ENCODE peak calls at places on chromosomes 4 and X, in five cellular contexts. O is HepG2, U is GM23338, F is transverse colon, A is suprapubic skin. G is an unnamed sample.

GRCh38 chr4:112898357-112899141 is 150.9 kb upstream of the ANK2 start:
- DNase-seq in O (peak), A (no peak), U (peak), F (no peak), G (no peak)

GRCh38 chrX:132561483-132561882 is 72.6 kb upstream of the MBNL3 start:
- DNase-seq in F (no peak), U (no peak), O (peak), A (no peak), G (no peak)

GRCh38 chr4:36273276-36273675 is 8.1 kb upstream of the DTHD1 start:
- DNase-seq in A (no peak), O (no peak), U (no peak), F (no peak), G (no peak)

GRCh38 chrX:47489507-47490275 is 6.7 kb upstream of the ZNF41 start:
- DNase-seq in O (no peak), A (no peak), U (no peak), F (no peak), G (no peak)

GRCh38 chr4:93016350-93016749 is 712.6 kb downstream of the GRID2 start:
- DNase-seq in U (no peak), O (no peak), A (no peak), F (no peak), G (no peak)

GRCh38 chr4:183200453-183200852 is 101.4 kb downstream of the WWC2 start:
- DNase-seq in O (no peak), A (no peak), F (peak), U (no peak), G (no peak)

GRCh38 chr4:101795704-101796103 is 5.2 kb downstream of the BANK1 start:
- DNase-seq in U (peak), O (no peak), F (no peak), A (no peak), G (no peak)

GRCh38 chr4:98185279-98185678 is 42.0 kb upstream of the STPG2 start:
- DNase-seq in F (no peak), U (no peak), O (no peak), A (no peak), G (no peak)

GRCh38 chr4:175891231-175891630 is 79.2 kb upstream of the GPM6A start:
- DNase-seq in A (no peak), O (no peak), U (no peak), F (no peak), G (no peak)

GRCh38 chr4:27318740-27319139 is 458.1 kb downstream of the STIM2 start:
- DNase-seq in O (peak), F (peak), U (peak), A (no peak), G (no peak)

GRCh38 chrX:28847423-28847822 is 260.2 kb downstream of the IL1RAPL1 start:
- DNase-seq in O (no peak), A (no peak), F (no peak), U (no peak), G (no peak)

GRCh38 chr4:163404570-163404969 is 60.9 kb downstream of the NPY5R start:
- DNase-seq in U (no peak), O (peak), A (no peak), F (peak), G (peak)

GRCh38 chrX:85052636-85053343 is 49.1 kb downstream of the APOOL start:
- DNase-seq in U (no peak), F (no peak), O (no peak), A (no peak), G (no peak)

GRCh38 chrX:95382799-95383198 is 1301.8 kb upstream of the DIAPH2 start:
- DNase-seq in U (no peak), A (no peak), F (no peak), O (no peak), G (no peak)

DNA sequence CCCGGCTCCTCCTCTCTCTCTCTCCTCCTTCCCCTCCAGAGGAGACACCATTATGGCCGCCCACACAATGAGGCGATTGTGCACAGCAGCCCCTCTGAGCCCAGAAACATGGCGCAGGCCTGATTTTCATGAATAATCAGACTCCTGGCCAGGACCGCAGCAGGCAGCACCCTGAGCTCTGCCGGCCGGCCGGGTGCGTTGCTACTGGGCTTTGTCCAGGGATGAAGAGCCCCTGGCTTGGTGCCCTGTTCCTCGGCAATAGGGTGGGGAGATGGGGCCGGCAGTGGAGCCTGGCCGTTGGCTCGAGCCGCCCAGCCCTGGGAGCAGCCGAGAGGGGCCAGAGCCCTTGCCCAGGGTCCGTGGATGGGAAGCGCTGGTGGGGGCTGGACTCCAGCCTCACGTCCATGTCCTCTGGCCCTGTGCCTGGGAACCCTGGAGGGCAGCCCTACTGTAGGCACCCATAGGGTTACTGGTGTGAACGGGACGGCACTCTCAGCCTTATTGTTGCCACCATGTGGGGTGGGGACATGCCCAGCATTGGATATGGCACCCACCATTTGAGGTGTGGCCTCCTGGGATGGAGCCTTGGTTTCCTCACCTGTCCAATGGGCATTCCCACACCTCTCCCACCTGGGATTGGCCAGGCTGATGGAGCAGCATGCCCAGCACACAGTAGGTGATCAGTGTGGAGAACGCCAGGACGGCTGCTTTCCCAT is 103.0 kb downstream of the SORCS2 start:
- DNase-seq in F (peak), U (no peak), A (no peak), O (no peak), G (no peak)
- H3K4me3 ChIP-seq in F (no peak), U (no peak), A (no peak), O (no peak), G (no peak)

GRCh38 chr4:24849662-24850280 is 54.4 kb downstream of the SOD3 start:
- DNase-seq in U (no peak), A (no peak), F (no peak), O (no peak), G (no peak)

GRCh38 chr4:24850669-24851068 is 55.3 kb downstream of the SOD3 start:
- DNase-seq in U (no peak), O (no peak), A (no peak), F (peak), G (no peak)

GRCh38 chr4:24856586-24856985 is 56.3 kb downstream of the CCDC149 start:
- DNase-seq in O (no peak), F (no peak), A (no peak), U (peak), G (no peak)

GRCh38 chr4:24855741-24856140 is 57.1 kb downstream of the CCDC149 start:
- DNase-seq in O (no peak), A (no peak), U (no peak), F (no peak), G (no peak)

GRCh38 chr4:24853142-24853541 is 57.8 kb downstream of the SOD3 start:
- DNase-seq in A (no peak), U (no peak), F (no peak), O (peak), G (no peak)
- TF ChIP-seq POLR2AphosphoS5 in A (no peak), U (no peak), F (no peak), O (no peak), G (no peak)

GRCh38 chr4:40281913-40282312 is 53.2 kb upstream of the CHRNA9 start:
- DNase-seq in U (no peak), A (no peak), F (no peak), O (no peak), G (no peak)
- H3K4me3 ChIP-seq in U (no peak), A (no peak), F (no peak), O (no peak), G (no peak)

DNA sequence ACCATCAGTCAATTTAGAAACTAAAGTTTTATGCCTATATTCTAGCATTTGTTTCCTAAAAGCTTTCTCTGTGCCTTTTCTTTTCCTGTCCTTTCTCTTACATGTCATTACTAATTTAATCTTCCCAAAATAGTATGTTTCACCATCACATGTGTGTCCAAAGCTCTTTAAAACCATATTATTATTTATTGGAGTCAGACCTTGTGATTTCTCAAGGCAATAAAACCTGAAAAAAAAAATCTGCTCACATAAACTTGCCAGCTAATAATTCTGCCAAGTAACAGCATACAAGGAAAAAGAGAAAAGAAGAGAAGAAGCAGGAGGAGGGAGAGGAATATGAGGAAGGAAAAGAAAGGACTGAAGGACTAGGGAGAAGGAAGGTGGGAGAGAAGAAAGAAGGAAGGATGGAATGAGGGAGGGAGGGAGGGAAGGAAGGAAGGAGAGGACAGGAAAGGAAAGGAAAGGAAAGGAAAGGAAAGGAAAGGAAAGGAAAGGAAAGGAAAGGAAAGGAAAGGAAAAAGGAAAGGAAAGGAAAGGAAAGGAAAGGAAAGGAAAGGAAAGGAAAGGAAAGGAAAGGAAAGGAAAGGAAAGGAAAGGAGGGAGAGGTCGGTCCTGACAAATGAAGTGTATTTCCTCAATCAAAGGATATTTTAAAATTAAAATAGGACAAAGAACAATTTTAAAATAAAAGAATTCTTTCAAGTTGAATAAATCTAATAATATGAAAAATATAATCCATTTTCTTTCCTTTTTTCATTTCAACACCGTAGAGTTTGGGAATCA is 57.4 kb downstream of the ANTXR2 start:
- DNase-seq in O (no peak), A (no peak), F (no peak), U (no peak), G (no peak)
- TF ChIP-seq POLR2AphosphoS5 in O (no peak), A (no peak), F (peak), U (no peak), G (no peak)

DNA sequence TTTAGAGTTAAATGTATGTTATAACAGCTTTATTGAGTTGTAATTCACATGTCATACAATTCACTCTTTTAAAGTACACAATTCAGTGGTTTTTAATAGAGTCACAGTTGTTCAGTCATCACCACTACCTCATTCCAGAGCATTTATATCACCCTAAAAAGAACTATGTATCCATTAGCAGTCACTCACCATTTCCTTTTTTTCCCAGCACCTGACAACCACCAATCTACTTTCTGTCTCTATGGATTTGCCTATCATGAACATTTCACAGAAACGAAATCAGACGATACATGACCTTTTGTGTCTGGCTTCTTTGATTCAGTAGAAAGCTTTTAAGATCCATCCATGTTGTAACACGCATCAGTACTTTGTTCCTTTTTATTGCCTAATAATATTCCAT is 52.9 kb upstream of the FRAS1 start:
- DNase-seq in O (no peak), F (no peak), U (no peak), A (no peak), G (no peak)
- H3K4me3 ChIP-seq in O (no peak), F (no peak), U (no peak), A (no peak), G (no peak)

DNA sequence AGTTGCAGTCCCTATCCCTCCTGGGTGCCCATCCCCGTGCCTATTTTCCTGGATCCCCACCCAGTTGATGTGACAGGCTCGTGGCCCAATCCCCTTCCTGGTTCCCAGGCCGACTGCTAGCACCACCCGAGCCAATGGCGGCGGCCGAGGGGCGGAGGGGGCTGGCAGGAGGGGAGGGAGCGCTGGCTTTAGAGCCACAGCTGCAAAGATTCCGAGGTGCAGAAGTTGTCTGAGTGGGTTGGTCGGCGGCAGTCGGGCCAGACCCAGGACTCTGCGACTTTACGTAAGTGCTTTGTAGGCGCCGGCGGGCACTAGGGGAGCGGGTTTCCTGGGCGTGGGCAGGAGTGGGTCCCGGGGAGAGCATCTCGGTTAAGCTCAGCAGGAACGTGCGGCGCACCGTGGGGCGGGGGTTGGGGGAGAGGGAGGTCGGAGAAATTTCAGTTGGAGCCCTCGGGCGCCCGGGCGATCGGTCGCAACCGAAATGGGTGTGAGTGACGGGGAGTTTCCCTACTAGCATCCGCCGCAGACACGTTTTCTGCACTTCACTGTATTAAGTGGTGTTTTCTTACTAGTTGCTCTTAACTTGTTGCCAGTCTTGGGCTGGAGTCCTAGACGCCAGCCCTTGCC is at the start of gene PLS3:
- DNase-seq in F (peak), U (peak), O (peak), A (peak), G (no peak)
- TF ChIP-seq POLR2AphosphoS5 in F (peak), U (peak), O (peak), A (no peak), G (peak)

GRCh38 chrX:106566362-106566761 is 45.4 kb upstream of the RADX start:
- DNase-seq in U (no peak), A (no peak), O (no peak), F (no peak), G (no peak)

GRCh38 chrX:106564986-106565385 is 46.8 kb upstream of the RADX start:
- DNase-seq in O (no peak), A (no peak), U (no peak), F (no peak), G (no peak)
- H3K4me3 ChIP-seq in O (no peak), A (no peak), U (no peak), F (no peak), G (no peak)